ENCODE peak calls at places on chromosomes 11 and 22, in ten cellular contexts. Q is transverse colon, U is breast epithelium, H is vagina, P is GM23338, F is stomach, S is H1, M is esophagus muscularis mucosa, W is spleen, Y is sigmoid colon. L is an unnamed sample.

GRCh38 chr11:36398261-36398953 is 102.3 kb downstream of the PRR5L start:
- DNase-seq in H (no peak), Y (no peak), P (no peak), M (no peak), W (no peak), F (no peak), U (no peak), S (no peak), Q (no peak), L (no peak)

GRCh38 chr11:46075168-46075567 is 46.1 kb downstream of the PHF21A start:
- DNase-seq in F (no peak), H (no peak), Y (no peak), Q (no peak), S (no peak), U (no peak), W (no peak), M (no peak), P (no peak), L (no peak)

GRCh38 chr22:27868738-27869282 is 50.2 kb downstream of the PITPNB start:
- DNase-seq in U (no peak), W (no peak), Q (no peak), F (no peak), H (no peak), Y (no peak), S (no peak), M (no peak), P (no peak), L (no peak)

GRCh38 chr22:37989146-37990045 is 5.0 kb upstream of the SOX10 start:
- DNase-seq in U (no peak), S (no peak), W (no peak), M (no peak), Q (no peak), F (no peak), Y (no peak), H (no peak), P (no peak), L (no peak)

GRCh38 chr22:24996420-24996952 is 44.0 kb downstream of the KIAA1671 start:
- DNase-seq in F (no peak), Y (no peak), W (no peak), S (peak), M (no peak), H (no peak), P (peak), Q (peak), U (peak), L (no peak)

GRCh38 chr22:46129390-46130041 is 20.8 kb upstream of the PPARA start:
- DNase-seq in H (no peak), U (no peak), W (peak), S (no peak), P (no peak), Q (peak), F (no peak), Y (no peak), M (no peak), L (no peak)

GRCh38 chr11:116825854-116826750 is 3.0 kb upstream of the APOA4 start:
- DNase-seq in Y (peak), F (no peak), S (no peak), P (no peak), M (no peak), H (no peak), Q (no peak), W (no peak), U (no peak), L (no peak)

GRCh38 chr11:33208150-33208549 is 46.9 kb upstream of the CSTF3 start:
- DNase-seq in W (no peak), H (no peak), Y (no peak), U (no peak), F (no peak), Q (no peak), S (no peak), P (no peak), M (no peak), L (no peak)

GRCh38 chr11:29051935-29052334 is 943.7 kb downstream of the METTL15 start:
- DNase-seq in W (no peak), Y (no peak), H (no peak), S (no peak), P (no peak), U (no peak), Q (no peak), M (no peak), F (no peak), L (no peak)

GRCh38 chr11:17314232-17314547 is 37.4 kb upstream of the NCR3LG1 start:
- DNase-seq in F (no peak), S (no peak), H (no peak), M (no peak), Y (no peak), W (no peak), P (no peak), U (no peak), Q (no peak), L (no peak)

GRCh38 chr11:15886866-15887265 is 469.5 kb downstream of the SOX6 start:
- DNase-seq in F (no peak), H (no peak), Q (no peak), M (no peak), P (no peak), S (no peak), W (no peak), Y (no peak), U (no peak), L (no peak)

GRCh38 chr22:39291501-39291900 is 27.9 kb downstream of the RPL3 start:
- DNase-seq in F (no peak), S (no peak), M (no peak), W (no peak), Y (no peak), U (no peak), P (no peak), H (no peak), Q (no peak), L (no peak)

GRCh38 chr11:82676483-82677094 is 57.1 kb downstream of the FAM181B start:
- DNase-seq in Y (no peak), Q (no peak), M (no peak), F (no peak), S (no peak), P (peak), W (no peak), U (no peak), H (no peak), L (no peak)
- TF ChIP-seq CTCF in Y (no peak), Q (peak), M (peak), F (peak), S (no peak), P (no peak), W (peak), U (no peak), H (no peak), L (no peak)

GRCh38 chr11:122197055-122197987 is 81.3 kb upstream of the BLID start:
- DNase-seq in P (no peak), S (no peak), Q (no peak), H (no peak), Y (no peak), U (no peak), M (no peak), F (no peak), W (no peak), L (no peak)
- TF ChIP-seq POLR2AphosphoS5 in P (no peak), S (no peak), Q (no peak), H (no peak), Y (no peak), U (no peak), M (peak), F (peak), W (no peak), L (no peak)

DNA sequence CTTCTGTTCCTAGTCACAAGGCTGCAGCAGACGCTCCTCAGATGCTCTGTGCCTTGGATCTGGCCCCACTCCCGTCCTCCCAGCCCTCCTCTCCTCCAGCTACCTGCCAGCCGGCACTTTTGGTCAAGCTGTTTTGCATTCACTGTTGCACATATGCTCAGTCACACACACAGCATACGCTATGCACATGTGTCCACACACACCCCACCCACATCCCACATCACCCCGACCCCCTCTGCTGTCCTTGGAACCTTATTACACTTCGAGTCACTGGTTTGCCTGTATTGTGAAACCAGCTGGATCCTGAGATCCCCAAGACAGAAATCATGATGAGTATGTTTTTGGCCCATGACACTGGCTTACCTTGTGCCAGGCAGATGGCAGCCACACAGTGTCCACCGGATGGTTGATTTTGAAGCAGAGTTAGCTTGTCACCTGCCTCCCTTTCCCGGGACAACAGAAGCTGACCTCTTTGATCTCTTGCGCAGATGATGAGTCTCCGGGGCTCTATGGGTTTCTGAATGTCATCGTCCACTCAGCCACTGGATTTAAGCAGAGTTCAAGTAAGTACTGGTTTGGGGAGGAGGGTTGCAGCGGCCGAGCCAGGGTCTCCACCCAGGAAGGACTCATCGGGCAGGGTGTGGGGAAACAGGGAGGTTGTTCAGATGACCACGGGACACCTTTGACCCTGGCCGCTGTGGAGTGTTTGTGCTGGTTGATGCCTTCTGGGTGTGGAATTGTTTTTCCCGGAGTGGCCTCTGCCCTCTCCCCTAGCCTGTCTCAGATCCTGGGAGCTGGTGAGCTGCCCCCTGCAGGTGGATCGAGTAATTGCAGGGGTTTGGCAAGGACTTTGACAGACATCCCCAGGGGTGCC is 109.8 kb downstream of the BCR start:
- DNase-seq in S (peak), M (no peak), Q (peak), W (no peak), P (peak), F (peak), H (no peak), Y (peak), U (no peak), L (no peak)
- H3K27ac ChIP-seq in S (no peak), M (peak), Q (peak), W (no peak), P (peak), F (no peak), H (peak), Y (peak), U (peak), L (no peak)

GRCh38 chr11:11989774-11990744 is 18.4 kb downstream of the DKK3 start:
- DNase-seq in M (no peak), W (no peak), S (no peak), P (no peak), Y (peak), U (no peak), Q (no peak), F (no peak), H (no peak), L (peak)

GRCh38 chr11:11988099-11988651 is 20.3 kb downstream of the DKK3 start:
- DNase-seq in W (no peak), H (no peak), Q (no peak), P (no peak), F (no peak), M (no peak), U (no peak), Y (peak), S (no peak), L (no peak)

GRCh38 chr11:11987503-11988022 is 20.9 kb downstream of the DKK3 start:
- DNase-seq in F (peak), M (no peak), P (peak), Y (no peak), U (no peak), S (no peak), W (no peak), Q (no peak), H (no peak), L (no peak)

GRCh38 chr11:11985954-11986949 is 22.2 kb downstream of the DKK3 start:
- DNase-seq in F (no peak), M (no peak), S (no peak), H (no peak), P (peak), U (no peak), W (no peak), Y (peak), Q (no peak), L (no peak)

GRCh38 chr11:11988862-11989261 is 19.6 kb downstream of the DKK3 start:
- DNase-seq in Q (no peak), Y (no peak), H (no peak), F (no peak), M (no peak), S (no peak), W (no peak), P (peak), U (no peak), L (no peak)
- TF ChIP-seq CTCF in Q (no peak), Y (no peak), H (no peak), F (no peak), M (no peak), S (no peak), W (no peak), P (no peak), U (peak), L (no peak)

GRCh38 chr11:64810271-64810890 is at the start of gene MEN1:
- DNase-seq in M (peak), P (peak), H (no peak), Q (peak), W (peak), F (peak), U (peak), Y (peak), S (peak), L (peak)
- TF ChIP-seq POLR2AphosphoS5 in M (peak), P (peak), H (peak), Q (peak), W (peak), F (peak), U (peak), Y (peak), S (no peak), L (peak)

DNA sequence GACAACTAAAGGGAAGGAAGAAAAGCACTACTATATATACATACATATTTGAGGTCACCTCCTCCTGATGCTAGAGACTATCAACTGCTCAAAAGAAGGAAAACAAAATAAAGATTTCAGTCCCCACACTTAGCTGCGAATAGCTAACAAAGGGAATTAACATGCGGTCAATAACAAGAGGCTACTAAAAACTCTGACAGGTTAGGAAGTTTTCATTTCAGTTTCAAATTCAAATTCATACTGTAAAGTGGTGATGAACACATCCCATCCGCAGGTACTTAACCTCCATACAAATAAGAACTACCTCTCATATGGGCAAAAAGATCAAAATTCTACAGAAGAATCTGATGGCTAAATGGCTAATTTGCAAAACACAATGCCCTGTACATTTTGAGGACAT is 2.6 kb downstream of the NAP1L4 start:
- DNase-seq in M (no peak), Y (no peak), P (no peak), F (no peak), S (no peak), Q (no peak), U (no peak), H (no peak), W (no peak), L (no peak)
- H3K27ac ChIP-seq in M (peak), Y (peak), P (peak), F (peak), S (no peak), Q (peak), U (peak), H (peak), W (peak), L (peak)

GRCh38 chr11:66919938-66920337 is 38.2 kb downstream of the PC start:
- DNase-seq in W (no peak), Y (no peak), F (no peak), Q (no peak), U (no peak), M (no peak), P (no peak), S (no peak), H (no peak), L (no peak)

GRCh38 chr11:66918751-66919150 is 39.4 kb downstream of the PC start:
- DNase-seq in U (no peak), S (no peak), Q (no peak), Y (no peak), H (no peak), W (no peak), P (no peak), F (no peak), M (no peak), L (no peak)

GRCh38 chr11:66920978-66921784 is 37.0 kb downstream of the PC start:
- DNase-seq in W (no peak), Q (no peak), U (no peak), H (no peak), M (no peak), F (no peak), S (no peak), Y (no peak), P (no peak), L (no peak)

GRCh38 chr11:66929753-66930152 is 28.4 kb downstream of the PC start:
- DNase-seq in S (no peak), Q (no peak), F (no peak), Y (no peak), U (no peak), H (no peak), M (no peak), P (no peak), W (no peak), L (no peak)

DNA sequence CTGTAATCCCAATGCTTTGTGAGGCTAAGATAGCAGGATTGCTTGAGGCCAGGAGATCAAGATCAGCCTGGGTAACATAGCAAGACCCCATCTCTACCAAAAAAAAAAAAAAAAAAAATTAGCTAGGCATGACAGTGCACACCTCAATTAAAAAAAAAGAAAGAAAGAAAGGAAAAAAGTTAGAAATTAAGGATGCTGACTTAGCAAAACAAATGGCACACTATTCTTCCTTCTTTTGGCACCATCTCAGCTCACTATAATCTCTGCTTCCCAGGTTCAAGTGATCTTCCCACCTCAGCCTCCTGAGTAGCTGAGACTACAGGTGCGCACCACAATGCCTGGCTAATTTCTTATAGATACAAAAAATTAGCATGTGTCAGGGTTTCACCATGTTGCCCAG is 33.9 kb downstream of the PC start:
- DNase-seq in Y (no peak), S (no peak), Q (no peak), P (no peak), H (no peak), M (no peak), W (no peak), U (no peak), F (no peak), L (no peak)
- TF ChIP-seq CTCF in Y (no peak), S (no peak), Q (no peak), P (no peak), H (no peak), M (no peak), W (no peak), U (no peak), F (no peak), L (no peak)

DNA sequence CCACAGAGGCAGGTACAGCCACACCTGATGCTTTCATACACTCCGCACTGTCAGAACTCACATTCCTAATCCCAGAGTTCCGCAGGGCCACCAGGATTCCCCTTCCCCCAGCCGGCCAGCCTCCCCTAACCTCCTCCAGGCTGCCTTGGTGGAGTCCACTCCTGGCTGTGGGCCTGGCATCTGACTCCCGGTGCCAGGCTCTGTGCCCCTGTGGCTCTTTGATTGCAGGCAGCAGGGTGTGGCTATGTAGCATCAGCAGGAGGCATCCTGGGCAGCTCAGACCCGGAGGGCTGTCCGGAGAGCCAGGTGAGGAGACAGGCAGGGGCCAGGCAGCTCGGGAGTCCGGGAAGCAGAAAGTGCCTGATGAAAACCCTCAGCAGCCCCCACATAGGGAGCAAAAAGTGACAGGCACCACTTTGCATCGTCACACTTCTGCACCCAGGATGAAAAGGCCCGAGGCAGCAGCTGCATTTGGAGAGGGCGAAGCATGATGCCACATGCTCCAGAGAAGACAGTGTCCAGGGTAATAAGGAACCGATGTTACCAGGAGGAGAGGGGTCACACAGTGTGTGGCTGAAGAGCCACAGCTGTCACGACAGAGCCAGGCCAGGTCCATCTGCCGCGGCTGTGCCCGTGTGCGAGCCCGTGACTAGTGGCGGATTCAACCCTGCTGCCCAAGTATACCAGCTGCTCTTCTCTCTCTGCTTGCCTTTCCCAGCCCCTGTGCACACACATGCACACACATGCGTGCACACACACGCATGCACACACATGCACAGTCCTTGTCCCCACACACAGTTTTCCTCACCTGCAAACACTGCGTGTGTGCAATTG is 1432.7 kb downstream of the BRD1 start:
- DNase-seq in P (no peak), S (peak), H (no peak), Q (no peak), F (no peak), Y (no peak), M (peak), W (no peak), U (no peak), L (peak)
- TF ChIP-seq POLR2AphosphoS5 in P (no peak), S (no peak), H (no peak), Q (no peak), F (no peak), Y (no peak), M (no peak), W (no peak), U (no peak), L (no peak)

L was measured in suprapubic skin.